ENCODE peak calls at places on chromosomes 2 and 18, in five cellular contexts. M, B, K, T and Z are unnamed samples.

GRCh38 chr2:226649871-226650660 is 149.6 kb downstream of the IRS1 start:
- DNase-seq in B (peak), K (peak), T (peak), M (peak), Z (peak)

GRCh38 chr2:881204-881918 is 69.3 kb upstream of the SNTG2 start:
- DNase-seq in B (no peak), M (no peak), K (no peak), T (no peak), Z (no peak)

GRCh38 chr2:227877359-227878309 is 6.2 kb downstream of the DAW1 start:
- DNase-seq in M (no peak), K (no peak), T (no peak), B (no peak), Z (no peak)

GRCh38 chr2:180291060-180291459 is 284.0 kb upstream of the CWC22 start:
- DNase-seq in T (peak), B (peak), K (no peak), M (no peak), Z (peak)

GRCh38 chr2:216113572-216113971 is 4.4 kb downstream of the XRCC5 start:
- DNase-seq in M (no peak), T (no peak), K (no peak), B (peak), Z (no peak)

GRCh38 chr2:9473985-9474360 is 378 bp upstream of the IAH1 start:
- DNase-seq in T (no peak), B (no peak), M (no peak), K (peak), Z (no peak)

GRCh38 chr2:119719261-119719627 is 40.2 kb downstream of the TMEM177 start:
- DNase-seq in K (no peak), T (no peak), M (no peak), B (no peak), Z (no peak)

GRCh38 chr2:168926621-168927386 is 25.7 kb downstream of the G6PC2 start:
- DNase-seq in M (no peak), B (no peak), T (no peak), K (no peak), Z (no peak)

GRCh38 chr18:59546164-59546563 is 151.1 kb downstream of the CCBE1 start:
- DNase-seq in M (no peak), B (peak), T (peak), K (no peak), Z (no peak)

GRCh38 chr2:176653856-176654443 is 384.7 kb downstream of the MTX2 start:
- DNase-seq in K (peak), M (peak), B (peak), T (peak), Z (peak)

GRCh38 chr2:38076250-38076709 is 329 bp upstream of the CYP1B1 start:
- DNase-seq in T (peak), M (peak), K (peak), B (peak), Z (peak)

GRCh38 chr2:227472265-227473018 is 486 bp downstream of the AGFG1 start:
- DNase-seq in M (peak), B (no peak), K (peak), T (peak), Z (no peak)

GRCh38 chr18:8361941-8362471 is 247.2 kb upstream of the RAB12 start:
- DNase-seq in T (no peak), M (no peak), K (no peak), B (no peak), Z (no peak)

GRCh38 chr18:69177702-69178101 is 223.0 kb upstream of the DOK6 start:
- DNase-seq in T (no peak), B (no peak), K (no peak), M (no peak), Z (no peak)

GRCh38 chr2:75503048-75503607 is 57.6 kb downstream of the EVA1A start:
- DNase-seq in B (no peak), K (no peak), M (no peak), T (peak), Z (peak)

GRCh38 chr2:8000861-8001260 is 681.0 kb upstream of the ID2 start:
- DNase-seq in B (no peak), K (no peak), M (peak), T (no peak), Z (no peak)

GRCh38 chr2:102141915-102142828 is at the start of gene IL1R1:
- DNase-seq in T (peak), B (peak), M (peak), K (peak), Z (peak)
- H3K4me3 ChIP-seq in T (peak), B (peak), M (peak), K (peak), Z (peak)

DNA sequence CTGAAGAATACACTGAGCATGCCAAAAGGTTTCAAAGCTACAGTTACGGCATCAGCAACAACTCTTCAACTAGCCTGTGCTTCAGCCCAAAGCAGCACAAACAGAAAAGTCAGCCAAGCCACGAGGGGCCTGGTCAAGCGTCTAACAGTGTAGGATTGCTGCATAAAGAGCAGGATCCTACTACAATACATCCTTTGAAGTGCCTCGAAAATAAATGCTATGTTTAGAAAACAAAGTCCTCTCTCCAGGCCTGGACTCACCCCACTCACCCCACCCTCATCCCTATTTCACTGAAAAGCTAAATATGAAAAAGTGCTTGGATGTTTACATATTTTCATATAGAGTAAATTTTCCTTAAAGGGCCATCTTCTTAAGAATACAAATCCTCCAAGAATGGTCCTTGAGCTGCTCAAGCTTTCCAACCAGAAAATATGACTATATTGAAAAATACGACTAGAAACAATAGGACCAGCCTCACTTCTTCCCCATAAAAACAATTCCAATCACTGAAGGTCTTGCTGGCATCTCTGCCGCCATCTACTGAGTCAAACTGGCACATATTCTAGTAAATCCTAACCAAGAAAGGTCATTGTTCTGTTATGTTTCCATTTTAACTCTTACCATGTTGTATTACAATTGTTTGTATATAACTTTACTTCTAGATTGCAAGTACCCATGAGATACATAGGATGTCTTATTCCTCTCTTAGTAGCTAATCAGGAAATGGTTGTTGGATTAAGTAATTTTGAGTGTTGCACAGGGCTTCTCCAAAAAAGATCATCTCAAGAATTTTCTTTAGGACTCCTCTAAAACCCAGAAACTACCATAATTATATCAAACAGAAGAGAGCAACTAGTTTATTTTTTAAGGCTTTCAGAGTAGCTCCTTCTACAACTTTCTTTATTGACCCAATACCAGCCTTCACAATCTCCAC is 63.6 kb downstream of the CLHC1 start:
- DNase-seq in B (no peak), T (peak), M (peak), K (peak), Z (peak)
- H3K4me3 ChIP-seq in B (no peak), T (no peak), M (no peak), K (no peak), Z (no peak)

GRCh38 chr18:58205087-58205779 is 161.2 kb downstream of the NEDD4L start:
- DNase-seq in T (peak), K (no peak), M (no peak), B (peak), Z (peak)
- H3K4me3 ChIP-seq in T (no peak), K (no peak), M (no peak), B (no peak), Z (no peak)

DNA sequence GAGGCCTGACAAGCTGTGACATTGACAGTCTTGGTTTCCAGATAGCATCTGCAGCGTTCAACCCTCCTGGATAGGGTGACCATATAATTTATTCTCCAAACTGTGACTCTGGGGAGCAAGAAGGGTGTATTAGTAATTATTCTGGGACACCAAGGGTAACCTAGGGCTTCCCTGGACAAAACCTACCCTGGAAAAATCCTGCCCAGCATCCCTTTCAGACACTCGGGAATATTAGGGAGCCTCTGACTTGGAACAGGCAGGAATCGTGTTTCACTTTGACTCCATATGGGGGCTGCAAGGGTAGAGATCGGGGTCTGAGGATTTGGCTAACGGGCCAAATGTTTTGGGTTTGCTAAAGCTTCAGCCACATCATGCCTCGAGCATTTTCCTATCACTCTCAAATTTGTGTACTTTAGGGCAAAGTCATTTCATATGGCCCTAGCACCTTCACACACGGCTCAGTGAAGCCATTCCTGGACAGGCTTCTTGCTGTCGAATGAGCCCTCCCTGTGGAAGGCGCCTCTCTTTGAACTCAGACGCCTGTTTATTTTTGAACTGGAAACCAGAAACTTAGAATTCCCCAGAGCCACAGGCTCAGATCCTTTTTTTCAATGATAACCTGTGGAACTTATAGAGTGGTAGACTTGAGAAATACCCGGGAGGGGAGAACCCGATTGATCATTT is 129.9 kb downstream of the DDX1 start:
- DNase-seq in K (no peak), M (no peak), B (no peak), T (no peak), Z (no peak)
- H3K4me3 ChIP-seq in K (no peak), M (no peak), B (no peak), T (no peak), Z (no peak)

GRCh38 chr2:36458106-36458505 is 102.5 kb downstream of the CRIM1 start:
- DNase-seq in M (no peak), B (no peak), T (no peak), K (no peak), Z (no peak)

GRCh38 chr2:36455788-36456187 is 100.2 kb downstream of the CRIM1 start:
- DNase-seq in B (no peak), K (no peak), T (no peak), M (no peak), Z (no peak)

GRCh38 chr2:36453652-36454051 is 98.1 kb downstream of the CRIM1 start:
- DNase-seq in K (no peak), B (no peak), M (no peak), T (no peak), Z (no peak)

GRCh38 chr2:36455011-36455410 is 99.4 kb downstream of the CRIM1 start:
- DNase-seq in T (no peak), K (no peak), M (no peak), B (no peak), Z (no peak)

GRCh38 chr2:36456227-36456788 is 100.7 kb downstream of the CRIM1 start:
- DNase-seq in T (peak), K (peak), B (no peak), M (no peak), Z (no peak)
- H3K4me3 ChIP-seq in T (no peak), K (no peak), B (peak), M (no peak), Z (no peak)

GRCh38 chr18:74082476-74083070 is 65.1 kb downstream of the FBXO15 start:
- DNase-seq in M (peak), B (no peak), T (peak), K (no peak), Z (peak)
- H3K4me3 ChIP-seq in M (no peak), B (no peak), T (no peak), K (no peak), Z (no peak)

GRCh38 chr18:63155169-63155852 is 164.3 kb downstream of the BCL2 start:
- DNase-seq in K (peak), B (no peak), T (no peak), M (peak), Z (no peak)
- H3K4me3 ChIP-seq in K (no peak), B (no peak), T (no peak), M (peak), Z (no peak)

GRCh38 chr2:235383272-235383843 is 110.5 kb upstream of the AGAP1 start:
- DNase-seq in B (no peak), T (no peak), K (no peak), M (no peak), Z (no peak)

GRCh38 chr2:235381261-235381912 is 112.5 kb upstream of the AGAP1 start:
- DNase-seq in K (no peak), T (no peak), M (no peak), B (no peak), Z (no peak)

GRCh38 chr2:235389626-235390025 is 104.2 kb upstream of the AGAP1 start:
- DNase-seq in B (no peak), T (no peak), K (no peak), M (no peak), Z (no peak)

GRCh38 chr2:235382091-235383000 is 111.5 kb upstream of the AGAP1 start:
- DNase-seq in M (no peak), K (no peak), T (no peak), B (no peak), Z (no peak)

DNA sequence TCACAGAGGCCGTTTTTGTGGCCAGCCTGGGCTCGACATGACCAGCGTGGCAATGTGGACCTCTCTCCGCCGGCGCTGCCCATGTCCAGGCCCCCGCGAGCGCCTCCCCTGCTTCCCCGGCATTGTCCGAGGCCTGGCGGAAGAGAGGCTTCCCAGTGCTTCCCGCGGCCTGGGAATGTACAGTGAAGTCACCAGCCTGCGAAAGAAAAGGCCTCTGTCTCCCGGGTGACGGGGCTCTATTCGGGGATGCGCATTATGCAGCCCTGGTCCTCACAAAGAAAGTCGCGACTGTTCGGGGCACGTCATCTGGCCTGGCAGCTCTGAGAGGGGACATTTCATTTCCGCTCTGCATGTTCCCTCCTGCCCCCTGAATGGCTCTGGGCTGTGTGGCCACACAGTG is 109.2 kb upstream of the AGAP1 start:
- DNase-seq in K (no peak), M (no peak), B (no peak), T (no peak), Z (no peak)
- H3K4me3 ChIP-seq in K (no peak), M (no peak), B (no peak), T (no peak), Z (no peak)

GRCh38 chr2:32702303-32703064 is 74.6 kb downstream of the TTC27 start:
- DNase-seq in B (no peak), T (no peak), M (no peak), K (no peak), Z (no peak)
- H3K4me3 ChIP-seq in B (no peak), T (no peak), M (no peak), K (no peak), Z (no peak)

GRCh38 chr2:199463000-199463692 is 5.4 kb upstream of the SATB2 start:
- DNase-seq in T (peak), M (peak), B (no peak), K (peak), Z (no peak)

GRCh38 chr2:199463708-199464613 is 6.2 kb upstream of the SATB2 start:
- DNase-seq in M (no peak), K (no peak), B (no peak), T (no peak), Z (no peak)

GRCh38 chr2:199465390-199465789 is 7.7 kb upstream of the SATB2 start:
- DNase-seq in M (no peak), T (no peak), B (no peak), K (no peak), Z (no peak)

GRCh38 chr2:199465988-199466703 is 8.4 kb upstream of the SATB2 start:
- DNase-seq in T (no peak), M (no peak), B (no peak), K (no peak), Z (no peak)

DNA sequence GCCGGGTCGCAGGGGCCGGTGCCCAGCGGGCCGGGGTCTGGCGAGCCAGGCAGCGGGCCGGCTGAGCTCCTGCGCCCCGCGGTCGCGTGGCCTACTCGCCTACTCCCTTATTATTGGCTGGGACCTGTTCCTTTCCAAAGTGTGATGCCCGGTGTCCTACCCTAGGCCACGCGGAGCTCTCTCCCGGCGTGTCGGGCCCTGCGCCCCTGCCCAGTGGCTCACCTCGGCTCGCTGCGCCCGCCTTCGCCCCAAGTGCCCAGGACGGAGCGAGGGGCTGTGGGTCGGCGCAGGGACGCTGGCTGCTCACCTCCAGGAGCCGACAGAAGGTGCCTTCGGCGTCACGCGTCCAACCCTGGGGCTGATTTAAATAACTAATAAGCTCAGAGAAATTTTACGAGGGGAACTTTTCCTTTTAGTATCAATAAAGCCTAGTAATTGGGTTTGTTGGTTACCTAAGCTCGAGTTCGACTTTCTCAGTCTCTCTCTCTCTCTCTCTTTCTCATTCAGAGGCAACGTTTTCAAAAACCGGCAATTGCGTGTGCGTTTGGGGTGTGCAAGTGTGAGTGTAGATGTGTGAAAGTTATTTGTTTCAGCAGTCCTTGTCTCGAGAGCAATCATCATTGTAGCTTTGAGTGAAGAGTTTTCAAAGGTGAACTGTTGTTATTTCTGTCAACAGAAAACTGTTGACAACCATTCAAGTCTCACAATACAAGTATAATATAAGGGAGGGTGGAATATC is 7.0 kb upstream of the SATB2 start:
- DNase-seq in M (no peak), B (no peak), T (no peak), K (no peak), Z (no peak)
- H3K4me3 ChIP-seq in M (no peak), B (no peak), T (no peak), K (no peak), Z (no peak)